ENCODE peak calls at places on chromosome 15, in five cellular contexts. J is K562, M is left ventricle myocardium inferior, P is prostate gland, V is mucosa of descending colon. H is an unnamed sample.

GRCh38 chr15:65165875-65166274 is 19.3 kb downstream of the CLPX start:
- DNase-seq in P (no peak), J (no peak), V (no peak), M (no peak), H (no peak)

GRCh38 chr15:26525096-26525495 is 247.8 kb downstream of the GABRB3 start:
- DNase-seq in V (no peak), P (no peak), M (no peak), J (no peak), H (no peak)

GRCh38 chr15:42736178-42736792 is 643 bp downstream of the CDAN1 start:
- DNase-seq in V (peak; percentile 43), M (no peak), J (peak; percentile 73), P (no peak), H (no peak)

GRCh38 chr15:88623061-88623460 is 1.9 kb downstream of the AEN start:
- DNase-seq in J (no peak), V (no peak), M (no peak), P (no peak), H (no peak)

GRCh38 chr15:45704329-45705249 is 69.8 kb downstream of the SQOR start:
- DNase-seq in M (no peak), V (peak; percentile 64), P (no peak), J (no peak), H (peak; percentile 18)

GRCh38 chr15:70318996-70319465 is 221.3 kb upstream of the TLE3 start:
- DNase-seq in P (peak; percentile 48), M (no peak), J (no peak), V (no peak), H (peak; percentile 46)

GRCh38 chr15:98226578-98226977 is 266.1 kb downstream of the ARRDC4 start:
- DNase-seq in V (no peak), P (no peak), J (no peak), M (no peak), H (no peak)

GRCh38 chr15:78540135-78540954 is at the start of gene PSMA4:
- DNase-seq in J (peak; percentile 98), V (peak; percentile 96), M (peak; percentile 92), P (peak; percentile 90), H (peak; percentile 94)

GRCh38 chr15:47998523-47999113 is 122.2 kb upstream of the SLC24A5 start:
- DNase-seq in P (no peak), J (no peak), V (no peak), M (no peak), H (no peak)

GRCh38 chr15:80434926-80435720 is 30.9 kb downstream of the ARNT2 start:
- DNase-seq in V (no peak), M (no peak), P (no peak), J (no peak), H (no peak)

GRCh38 chr15:60548101-60548500 is 69.2 kb upstream of the ICE2 start:
- DNase-seq in M (no peak), V (no peak), P (no peak), J (no peak), H (no peak)

GRCh38 chr15:29208352-29208751 is 61.3 kb downstream of the NSMCE3 start:
- DNase-seq in J (no peak), M (no peak), P (peak; percentile 20), V (no peak), H (no peak)

GRCh38 chr15:68699124-68699880 is 120.5 kb downstream of the CORO2B start:
- DNase-seq in V (no peak), M (no peak), J (no peak), P (no peak), H (no peak)

GRCh38 chr15:39181901-39182300 is 399.0 kb upstream of the THBS1 start:
- DNase-seq in M (no peak), V (no peak), P (no peak), J (no peak), H (no peak)

GRCh38 chr15:90667063-90667754 is 49.9 kb upstream of the BLM start:
- DNase-seq in M (no peak), P (no peak), V (no peak), J (no peak), H (no peak)

GRCh38 chr15:70690491-70691281 is 72.7 kb downstream of the UACA start:
- DNase-seq in M (no peak), J (no peak), P (no peak), V (no peak), H (no peak)

GRCh38 chr15:65660927-65661326 is 39.2 kb downstream of the SLC24A1 start:
- DNase-seq in V (no peak), J (no peak), M (no peak), P (no peak), H (no peak)

GRCh38 chr15:101045236-101045646 is 126.1 kb downstream of the LRRK1 start:
- DNase-seq in M (peak; percentile 17), V (no peak), J (no peak), P (no peak), H (peak; percentile 6)

GRCh38 chr15:30791239-30791638 is 112.5 kb upstream of the FAN1 start:
- DNase-seq in V (no peak), J (peak; percentile 78), P (no peak), M (no peak), H (no peak)

GRCh38 chr15:40106203-40107161 is 2.2 kb downstream of the BMF start:
- DNase-seq in P (peak; percentile 92), M (peak; percentile 69), V (peak; percentile 79), J (peak; percentile 66), H (peak; percentile 85)

GRCh38 chr15:68413363-68414255 is 18.4 kb downstream of the ITGA11 start:
- DNase-seq in P (no peak), V (no peak), J (no peak), M (peak; percentile 38), H (no peak)

GRCh38 chr15:39239562-39239961 is 341.3 kb upstream of the THBS1 start:
- DNase-seq in P (no peak), M (no peak), V (no peak), J (no peak), H (no peak)

GRCh38 chr15:37517506-37517905 is 416.9 kb upstream of the TMCO5A start:
- DNase-seq in P (no peak), M (no peak), J (no peak), V (no peak), H (no peak)

GRCh38 chr15:33032053-33032452 is 162.5 kb downstream of the FMN1 start:
- DNase-seq in J (no peak), M (no peak), V (no peak), P (no peak), H (no peak)

GRCh38 chr15:55915221-55915620 is 78.2 kb downstream of the NEDD4 start:
- DNase-seq in M (no peak), V (no peak), P (no peak), J (no peak), H (no peak)

DNA sequence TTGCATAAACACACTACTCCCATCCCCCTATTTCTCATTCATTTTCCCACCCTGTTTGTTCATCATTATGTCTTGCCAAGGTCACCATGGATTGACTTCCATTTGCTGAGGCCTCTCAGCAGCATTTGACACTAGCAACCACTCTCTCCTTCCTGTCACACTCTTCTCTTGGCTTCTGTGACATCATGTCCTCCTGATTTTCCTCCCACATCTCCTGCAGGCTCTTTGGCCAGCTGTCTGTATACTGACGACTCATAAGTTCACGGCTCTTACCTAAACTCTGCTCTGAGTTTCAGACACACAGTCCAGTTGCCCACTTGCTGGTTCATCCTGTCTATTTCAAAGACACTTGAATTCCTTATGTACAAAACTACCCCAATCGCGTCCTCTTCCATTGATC is 70.1 kb upstream of the SMAD3 start:
- DNase-seq in V (no peak), J (no peak), P (no peak), M (no peak), H (no peak)
- H3K4me1 ChIP-seq in V (no peaks in the 10 kb centered on the region), J (peaks cover 3% of the 10 kb centered on the region), P (no peaks in the 10 kb centered on the region), M (no peaks in the 10 kb centered on the region), H (no peaks in the 10 kb centered on the region)

GRCh38 chr15:63915209-63915887 is 81.6 kb upstream of the HERC1 start:
- DNase-seq in J (peak; percentile 29), V (no peak), P (no peak), M (no peak), H (no peak)

GRCh38 chr15:63917588-63918316 is 84.0 kb upstream of the HERC1 start:
- DNase-seq in M (no peak), J (no peak), V (no peak), P (no peak), H (no peak)

GRCh38 chr15:63918317-63918672 is 84.5 kb upstream of the HERC1 start:
- DNase-seq in P (no peak), J (no peak), M (no peak), V (peak; percentile 48), H (peak; percentile 22)

GRCh38 chr15:63913786-63914185 is 80.0 kb upstream of the HERC1 start:
- DNase-seq in V (no peak), P (no peak), M (no peak), J (no peak), H (no peak)

DNA sequence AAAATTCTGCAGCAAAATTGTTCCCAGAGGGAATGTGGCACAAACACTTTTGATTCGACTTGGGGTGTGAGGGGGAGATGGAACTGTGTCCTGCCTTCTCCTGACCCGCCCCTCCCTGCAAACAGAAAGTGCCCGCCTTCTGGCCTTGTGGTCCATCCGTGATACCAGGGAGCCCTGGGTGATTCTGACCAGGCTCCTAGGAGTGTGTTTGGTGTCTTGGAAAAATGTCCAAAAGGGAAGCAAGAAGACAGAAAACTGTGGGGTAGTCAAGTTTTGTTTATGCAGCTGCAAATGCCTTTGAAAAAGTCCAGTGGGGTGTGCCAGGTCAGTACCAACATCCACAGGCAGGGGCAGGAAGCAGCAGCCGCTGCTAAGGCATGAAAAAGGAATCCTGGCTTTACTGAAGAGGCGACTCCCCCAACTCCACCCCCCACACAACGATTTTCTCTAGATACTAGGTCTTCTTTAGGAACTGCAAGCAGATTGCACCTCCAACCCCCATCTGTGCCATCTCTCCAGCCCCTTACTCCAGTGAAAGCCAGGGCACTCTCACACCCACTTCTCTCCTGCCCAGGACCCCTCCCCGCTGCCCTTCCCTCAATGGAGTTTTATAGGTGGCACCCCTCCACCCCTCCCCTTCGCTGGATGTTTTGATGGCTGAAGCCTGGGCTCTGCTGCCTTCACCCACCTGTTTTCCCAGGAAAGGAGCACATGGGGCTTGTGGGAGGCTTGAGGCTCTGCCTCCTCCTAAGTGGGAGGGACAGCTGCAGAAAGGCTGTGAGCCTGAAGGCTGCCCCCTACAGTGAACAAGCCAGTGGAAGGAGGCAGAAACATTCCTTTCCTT is 82.4 kb upstream of the HERC1 start:
- DNase-seq in V (no peak), J (peak; percentile 43), M (no peak), P (no peak), H (no peak)
- TF ChIP-seq CTCF in V (no peak), J (peak; percentile 45), M (peak; percentile 52), P (peak; percentile 13), H (no peak)

DNA sequence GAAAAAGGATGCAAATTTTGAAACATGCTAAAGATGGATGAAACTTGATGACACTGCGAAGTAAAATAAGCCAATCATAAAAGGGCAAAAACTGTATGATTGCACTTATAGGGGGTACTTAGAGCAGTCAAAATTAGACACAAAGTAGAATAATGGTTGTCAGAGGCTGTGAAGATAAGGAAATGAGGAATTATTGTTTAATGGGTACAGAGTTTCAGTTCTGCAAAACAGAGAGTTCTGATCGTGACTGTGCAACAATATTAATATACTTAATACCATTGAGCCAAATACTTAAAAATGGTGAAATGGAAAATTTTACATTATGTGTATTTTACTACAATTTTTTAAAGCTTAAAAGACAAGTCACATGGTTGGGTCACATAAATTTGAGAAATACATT is 35.1 kb downstream of the UBE3A start:
- DNase-seq in P (no peak), V (no peak), J (no peak), M (no peak), H (no peak)
- H3K9me3 ChIP-seq in P (no peaks in the 10 kb centered on the region), V (peaks cover 7% of the 10 kb centered on the region), J (no peaks in the 10 kb centered on the region), M (peaks cover 23% of the 10 kb centered on the region), H (no peaks in the 10 kb centered on the region)

DNA sequence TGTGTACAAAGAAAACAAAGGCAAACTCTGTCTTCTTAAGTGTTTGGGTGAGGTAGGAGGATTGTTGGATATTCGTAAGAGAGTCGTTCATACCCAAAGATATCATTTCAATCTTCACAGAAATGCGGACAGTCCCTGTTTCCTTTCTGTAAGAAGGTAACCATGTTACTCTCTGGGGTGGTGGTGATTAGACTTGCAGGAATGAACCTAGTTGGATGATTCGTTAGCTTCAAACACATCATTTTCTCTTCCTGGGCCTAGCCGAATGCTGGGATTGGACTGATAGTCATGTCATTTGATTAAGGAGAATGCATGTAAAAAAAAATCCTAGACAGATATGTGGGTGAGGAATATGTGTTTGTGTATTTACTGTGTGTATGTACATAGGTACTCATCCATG is 12.4 kb downstream of the SLCO3A1 start:
- DNase-seq in M (no peak), V (no peak), P (no peak), J (no peak), H (no peak)
- H3K4me1 ChIP-seq in M (peaks cover 100% of the 10 kb centered on the region), V (peaks cover 27% of the 10 kb centered on the region), P (no peaks in the 10 kb centered on the region), J (no peaks in the 10 kb centered on the region), H (peaks cover 54% of the 10 kb centered on the region)

H was measured in transverse colon.